ENCODE peak calls at places on chromosomes 13 and 19, in four cellular contexts. H is iPS DF 6.9, E is cardiac muscle cell, T is left ventricle myocardium inferior. C is an unnamed sample.
A peak's percentile ranks its signal among the peaks of the same experiment; 100 is the strongest.

GRCh38 chr13:30033681-30034447 is 183.4 kb upstream of the UBL3 start:
- DNase-seq in T (no peak), E (peak; percentile 42), H (no peak), C (no peak)

GRCh38 chr13:20609145-20609544 is 42.2 kb downstream of the IFT88 start:
- DNase-seq in T (no peak), H (no peak), E (peak; percentile 72), C (peak; percentile 80)

GRCh38 chr19:42132030-42132628 is at the start of gene POU2F2:
- DNase-seq in T (peak; percentile 39), E (no peak), H (no peak), C (no peak)

GRCh38 chr13:44273991-44274810 is 99.4 kb upstream of the SERP2 start:
- DNase-seq in T (no peak), H (no peak), E (peak; percentile 52), C (peak; percentile 31)

GRCh38 chr13:48369988-48370387 is 42.9 kb downstream of the LPAR6 start:
- DNase-seq in E (no peak), T (no peak), H (no peak), C (no peak)

GRCh38 chr13:63690672-63691071 is 2275.0 kb upstream of the PCDH20 start:
- DNase-seq in H (no peak), E (no peak), T (no peak), C (no peak)

GRCh38 chr13:98581377-98581776 is 4.5 kb upstream of the STK24 start:
- DNase-seq in T (no peak), H (no peak), E (no peak), C (no peak)

GRCh38 chr19:38702278-38702677 is 42.0 kb downstream of the CAPN12 start:
- DNase-seq in H (no peak), E (no peak), T (no peak), C (no peak)

GRCh38 chr19:51422053-51422448 is 4.6 kb upstream of the SIGLEC10 start:
- DNase-seq in T (peak; percentile 82), E (peak; percentile 78), H (peak; percentile 82), C (peak; percentile 67)

GRCh38 chr19:4829001-4829712 is 2.4 kb downstream of the TICAM1 start:
- DNase-seq in H (no peak), E (no peak), T (no peak), C (no peak)

GRCh38 chr13:51914137-51914493 is 52.3 kb downstream of the CCDC70 start:
- DNase-seq in E (no peak), T (no peak), H (no peak), C (no peak)

GRCh38 chr19:7013678-7014077 is 7.6 kb downstream of the MBD3L2B start:
- DNase-seq in E (peak; percentile 59), H (no peak), T (no peak), C (no peak)

GRCh38 chr19:29666634-29667389 is 1.6 kb downstream of the PLEKHF1 start:
- DNase-seq in H (no peak), E (peak; percentile 82), T (peak; percentile 79), C (peak; percentile 73)

GRCh38 chr13:51729853-51730553 is 74.0 kb downstream of the DHRS12 start:
- DNase-seq in E (peak; percentile 88), H (no peak), T (no peak), C (peak; percentile 71)

GRCh38 chr19:11797491-11797890 is 832 bp upstream of the ZNF491 start:
- DNase-seq in E (peak; percentile 94), H (peak; percentile 55), T (peak; percentile 85), C (peak; percentile 66)

GRCh38 chr13:63492604-63493003 is 2077.0 kb upstream of the PCDH20 start:
- DNase-seq in T (no peak), E (no peak), H (no peak), C (no peak)

GRCh38 chr19:30630289-30631034 is 258.3 kb downstream of the ZNF536 start:
- DNase-seq in H (no peak), E (no peak), T (no peak), C (no peak)

GRCh38 chr13:63607153-63607552 is 2191.5 kb upstream of the PCDH20 start:
- DNase-seq in T (no peak), H (no peak), E (no peak), C (no peak)

GRCh38 chr13:21625366-21625765 is 21.4 kb upstream of the MICU2 start:
- DNase-seq in E (peak; percentile 35), T (no peak), H (no peak), C (peak; percentile 11)

GRCh38 chr19:39247701-39248664 is 673 bp downstream of the IFNL4 start:
- DNase-seq in T (no peak), E (peak; percentile 24), H (no peak), C (no peak)

GRCh38 chr19:10718205-10719196 is 622 bp downstream of the DNM2 start:
- DNase-seq in E (peak; percentile 51), H (no peak), T (peak; percentile 56), C (peak; percentile 26)

GRCh38 chr13:66565261-66565660 is 664.9 kb downstream of the PCDH9 start:
- DNase-seq in T (no peak), H (no peak), E (no peak), C (no peak)

GRCh38 chr13:95123726-95124125 is 177.5 kb downstream of the ABCC4 start:
- DNase-seq in E (no peak), T (no peak), H (no peak), C (no peak)

GRCh38 chr13:114064516-114065140 is 67.8 kb downstream of the RASA3 start:
- DNase-seq in H (no peak), E (peak; percentile 60), T (peak; percentile 28), C (peak; percentile 41)

GRCh38 chr19:40466219-40467006 is at the start of gene SPTBN4:
- DNase-seq in T (no peak), H (no peak), E (no peak), C (no peak)

GRCh38 chr19:55836340-55836739 is at the start of gene NLRP4:
- DNase-seq in T (no peak), E (no peak), H (no peak), C (no peak)

GRCh38 chr13:64414381-64414780 is 2815.8 kb downstream of the PCDH9 start:
- DNase-seq in E (no peak), T (no peak), H (no peak), C (no peak)

GRCh38 chr19:18776736-18777135 is 14.4 kb downstream of the COMP start:
- DNase-seq in E (no peak), T (no peak), H (no peak), C (no peak)

GRCh38 chr19:18508585-18508984 is 13.3 kb downstream of the ELL start:
- DNase-seq in T (no peak), H (no peak), E (no peak), C (no peak)

GRCh38 chr19:3458229-3458555 is 22.1 kb downstream of the SMIM24 start:
- DNase-seq in E (no peak), H (no peak), T (no peak), C (no peak)

GRCh38 chr19:35451278-35452096 is 3.4 kb downstream of the FFAR2 start:
- DNase-seq in E (no peak), T (no peak), H (no peak), C (no peak)

GRCh38 chr19:4586245-4586644 is 26.8 kb upstream of the SEMA6B start:
- DNase-seq in H (no peak), E (no peak), T (no peak), C (no peak)

GRCh38 chr19:14410775-14411134 is 8.4 kb downstream of the DDX39A start:
- DNase-seq in E (no peak), H (no peak), T (no peak), C (no peak)
- H3K4me1 ChIP-seq in E (no peaks in the 10 kb centered on the region), H (no peaks in the 10 kb centered on the region), T (peaks cover 34% of the 10 kb centered on the region), C (peaks cover 3% of the 10 kb centered on the region)

DNA sequence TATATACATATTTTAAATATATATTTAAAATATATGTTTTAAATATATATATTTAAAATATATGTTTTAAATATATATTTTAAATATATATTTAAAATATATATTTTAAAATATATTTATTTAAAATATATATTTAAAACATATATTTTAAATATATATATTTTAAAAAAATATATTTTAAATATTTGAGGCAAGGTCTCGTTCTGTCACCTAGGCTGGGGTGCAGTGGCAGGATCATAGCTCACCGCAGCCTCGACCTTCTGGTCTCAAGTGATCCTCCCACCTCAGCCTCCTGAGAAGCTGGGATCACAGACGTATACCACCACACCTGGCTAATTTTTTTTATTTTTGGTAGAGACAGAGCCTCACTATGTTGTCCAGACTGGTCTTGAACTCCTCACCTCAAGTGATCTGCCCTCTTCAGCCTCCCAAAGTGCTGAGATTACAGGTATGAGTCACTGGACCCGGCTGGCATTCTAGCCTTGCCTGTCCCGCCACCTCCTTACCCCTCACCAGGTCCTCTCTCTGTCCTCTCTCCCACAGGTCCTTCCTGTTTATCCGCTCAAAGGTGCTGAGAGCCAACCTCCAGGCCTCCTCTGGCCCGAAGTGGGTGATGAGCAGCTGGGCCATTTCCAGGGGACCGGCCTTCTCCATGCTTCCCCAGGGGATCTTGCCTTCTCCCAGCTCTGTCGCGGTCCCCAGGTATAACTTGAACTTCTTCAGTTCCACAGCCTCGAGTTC is 564 bp downstream of the NLRP12 start:
- DNase-seq in H (no peak), T (no peak), E (no peak), C (no peak)
- H3K4me1 ChIP-seq in H (no peaks in the 10 kb centered on the region), T (no peaks in the 10 kb centered on the region), E (no peaks in the 10 kb centered on the region), C (peaks cover 2% of the 10 kb centered on the region)

GRCh38 chr19:14112051-14112808 is 5.3 kb downstream of the PRKACA start:
- DNase-seq in T (peak; percentile 44), H (no peak), E (peak; percentile 43), C (no peak)
- H3K4me1 ChIP-seq in T (peaks cover 92% of the 10 kb centered on the region), H (peaks cover 7% of the 10 kb centered on the region), E (peaks cover 30% of the 10 kb centered on the region), C (peaks cover 19% of the 10 kb centered on the region)

DNA sequence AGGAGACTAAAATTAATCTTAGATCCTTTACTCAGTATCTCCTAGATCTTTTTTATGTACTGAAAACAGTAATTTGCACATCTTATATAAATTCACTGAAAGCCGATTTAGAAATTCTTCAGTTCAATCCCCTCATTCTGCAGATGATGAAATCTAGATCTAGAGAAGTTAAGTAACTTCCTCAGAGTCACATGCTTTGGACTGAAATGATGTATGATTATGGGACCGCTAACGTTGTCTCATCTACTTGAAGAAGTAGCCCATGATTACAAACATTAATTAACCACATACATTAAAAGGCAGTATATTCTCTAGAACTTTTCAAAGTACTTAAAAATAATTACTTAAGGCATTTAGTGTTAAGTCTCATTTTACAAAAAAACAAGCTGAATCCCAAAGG is 37.8 kb downstream of the ELF1 start:
- DNase-seq in H (no peak), T (no peak), E (peak; percentile 82), C (peak; percentile 77)
- H3K4me1 ChIP-seq in H (no peaks in the 10 kb centered on the region), T (peaks cover 100% of the 10 kb centered on the region), E (peaks cover 12% of the 10 kb centered on the region), C (peaks cover 70% of the 10 kb centered on the region)

DNA sequence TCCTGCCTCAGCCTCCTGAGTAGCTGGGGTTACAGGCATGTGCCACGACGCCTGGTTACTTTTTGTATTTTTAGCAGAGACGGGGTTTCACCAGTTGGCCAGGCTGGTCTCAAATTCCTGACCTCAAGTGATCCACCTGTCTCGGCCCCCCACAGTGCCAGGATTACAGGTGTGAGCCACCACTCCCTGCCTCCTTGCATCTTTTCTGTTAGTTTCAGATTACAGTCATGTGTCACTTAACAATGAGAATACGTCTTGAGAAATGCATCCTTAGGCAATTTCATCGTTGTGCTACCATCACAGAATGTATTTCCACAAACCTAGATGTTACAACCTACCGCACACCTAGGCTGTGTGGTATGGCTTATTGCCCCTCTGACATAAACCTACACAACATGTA is 180.4 kb downstream of the TM9SF2 start:
- DNase-seq in E (no peak), T (no peak), H (no peak), C (no peak)
- H3K4me1 ChIP-seq in E (peaks cover 10% of the 10 kb centered on the region), T (peaks cover 23% of the 10 kb centered on the region), H (peaks cover 6% of the 10 kb centered on the region), C (no peaks in the 10 kb centered on the region)

DNA sequence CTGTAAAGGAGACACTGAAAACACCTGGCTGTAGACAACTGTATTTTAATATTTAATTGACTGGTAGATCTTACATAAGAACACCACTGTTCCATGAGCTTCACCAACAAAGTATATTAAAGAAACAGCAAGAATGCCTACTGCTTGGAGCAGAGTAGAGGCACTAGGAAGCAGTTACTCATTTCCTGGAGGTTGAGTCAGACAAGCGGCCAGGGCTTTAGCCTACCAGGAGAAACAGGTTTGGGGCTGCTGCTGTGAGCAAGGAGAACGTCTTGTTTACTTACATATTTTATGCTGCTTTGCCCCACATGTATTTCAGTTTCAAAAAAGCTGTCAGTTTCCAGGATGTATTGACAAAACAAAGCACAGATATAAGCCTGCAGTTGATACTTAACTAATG is 33.4 kb downstream of the ALG5 start:
- DNase-seq in T (no peak), E (peak; percentile 74), H (no peak), C (peak; percentile 95)
- H3K4me1 ChIP-seq in T (no peaks in the 10 kb centered on the region), E (no peaks in the 10 kb centered on the region), H (no peaks in the 10 kb centered on the region), C (peaks cover 33% of the 10 kb centered on the region)